ENCODE peak calls at places on chromosomes 4 and X, in eight cellular contexts. O is adrenal gland, R is foreskin fibroblast, Z is psoas muscle, S is Panc1, D is right lobe of liver, G is esophagus squamous epithelium, N is BE2C. C is an unnamed sample.

GRCh38 chr4:1611501-1611870 is 72.6 kb downstream of the FAM53A start:
- DNase-seq in O (no peak), R (no peak), Z (no peak), S (no peak), D (no peak), G (no peak), N (peak; percentile 3), C (no peak)

GRCh38 chr4:48831532-48832015 is 686 bp downstream of the OCIAD1 start:
- DNase-seq in O (no peak), R (no peak), Z (no peak), S (no peak), D (no peak), G (no peak), N (no peak), C (no peak)

GRCh38 chrX:45842916-45843315 is 642.2 kb upstream of the DIPK2B start:
- DNase-seq in O (no peak), R (no peak), Z (no peak), S (no peak), D (no peak), G (no peak), N (no peak), C (no peak)

GRCh38 chr4:4308800-4309441 is 18.9 kb downstream of the ZBTB49 start:
- DNase-seq in O (no peak), R (peak; percentile 29), Z (no peak), S (no peak), D (peak; percentile 21), G (no peak), N (no peak), C (no peak)

GRCh38 chr4:128387600-128388351 is 100.2 kb upstream of the PGRMC2 start:
- DNase-seq in O (no peak), R (peak; percentile 36), Z (no peak), S (no peak), D (no peak), G (no peak), N (no peak), C (no peak)

GRCh38 chr4:97185233-97185632 is 958.0 kb downstream of the STPG2 start:
- DNase-seq in O (no peak), R (no peak), Z (no peak), S (no peak), D (no peak), G (no peak), N (no peak), C (no peak)

GRCh38 chrX:53882331-53882730 is 161.9 kb downstream of the PHF8 start:
- DNase-seq in O (no peak), R (peak; percentile 45), Z (no peak), S (no peak), D (no peak), G (no peak), N (no peak), C (no peak)

GRCh38 chrX:39802354-39802753 is 295.4 kb downstream of the BCOR start:
- DNase-seq in O (no peak), R (no peak), Z (no peak), S (no peak), D (no peak), G (no peak), N (no peak), C (no peak)

GRCh38 chr4:154660052-154660451 is 47.6 kb upstream of the FGG start:
- DNase-seq in O (no peak), R (no peak), Z (no peak), S (no peak), D (peak; percentile 67), G (no peak), N (no peak), C (no peak)

GRCh38 chr4:38157592-38157991 is 197.4 kb downstream of the PTTG2 start:
- DNase-seq in O (no peak), R (no peak), Z (no peak), S (no peak), D (no peak), G (no peak), N (no peak), C (no peak)

GRCh38 chr4:150723727-150724411 is 141.9 kb downstream of the MAB21L2 start:
- DNase-seq in O (no peak), R (no peak), Z (no peak), S (no peak), D (no peak), G (no peak), N (no peak), C (no peak)

GRCh38 chr4:25914670-25915358 is 794 bp downstream of the SMIM20 start:
- DNase-seq in O (no peak), R (no peak), Z (no peak), S (no peak), D (no peak), G (no peak), N (no peak), C (no peak)

GRCh38 chr4:183832776-183833450 is 72.2 kb upstream of the STOX2 start:
- DNase-seq in O (no peak), R (no peak), Z (no peak), S (no peak), D (no peak), G (no peak), N (no peak), C (no peak)

GRCh38 chr4:113540859-113541258 is 220.7 kb downstream of the CAMK2D start:
- DNase-seq in O (no peak), R (peak; percentile 54), Z (no peak), S (peak; percentile 28), D (no peak), G (no peak), N (no peak), C (no peak)

GRCh38 chrX:155577682-155578081 is 35.1 kb downstream of the TMLHE start:
- DNase-seq in O (no peak), R (no peak), Z (no peak), S (no peak), D (no peak), G (no peak), N (no peak), C (no peak)

GRCh38 chr4:107838138-107838618 is 13.4 kb downstream of the SGMS2 start:
- DNase-seq in O (no peak), R (peak; percentile 69), Z (no peak), S (no peak), D (no peak), G (no peak), N (no peak), C (no peak)

GRCh38 chr4:143337600-143338287 is 1.1 kb downstream of the GAB1 start:
- DNase-seq in O (peak; percentile 48), R (peak; percentile 74), Z (peak; percentile 50), S (no peak), D (peak; percentile 86), G (no peak), N (peak; percentile 21), C (no peak)

GRCh38 chr4:158129649-158130048 is 43.2 kb downstream of the GASK1B start:
- DNase-seq in O (no peak), R (peak; percentile 29), Z (no peak), S (no peak), D (no peak), G (no peak), N (no peak), C (no peak)

GRCh38 chr4:17463606-17464005 is 48.3 kb downstream of the QDPR start:
- DNase-seq in O (no peak), R (no peak), Z (no peak), S (no peak), D (no peak), G (no peak), N (no peak), C (no peak)

GRCh38 chr4:4575284-4576211 is 33.7 kb upstream of the STX18 start:
- DNase-seq in O (peak; percentile 60), R (peak; percentile 77), Z (peak; percentile 67), S (no peak), D (peak; percentile 71), G (no peak), N (peak; percentile 77), C (no peak)

GRCh38 chrX:24260827-24261550 is 52.9 kb downstream of the SUPT20HL2 start:
- DNase-seq in O (peak; percentile 43), R (peak; percentile 44), Z (peak; percentile 16), S (no peak), D (no peak), G (no peak), N (no peak), C (no peak)

GRCh38 chr4:102871772-102872171 is 3.0 kb downstream of the CISD2 start:
- DNase-seq in O (no peak), R (no peak), Z (no peak), S (no peak), D (no peak), G (no peak), N (no peak), C (no peak)
- H3K4me3 ChIP-seq in O (no peak overlapping the region), R (no peak overlapping the region), Z (no peak overlapping the region), S (no peak overlapping the region), D (no peak overlapping the region), G (no peak overlapping the region), N (no peak overlapping the region), C (no peak overlapping the region)

DNA sequence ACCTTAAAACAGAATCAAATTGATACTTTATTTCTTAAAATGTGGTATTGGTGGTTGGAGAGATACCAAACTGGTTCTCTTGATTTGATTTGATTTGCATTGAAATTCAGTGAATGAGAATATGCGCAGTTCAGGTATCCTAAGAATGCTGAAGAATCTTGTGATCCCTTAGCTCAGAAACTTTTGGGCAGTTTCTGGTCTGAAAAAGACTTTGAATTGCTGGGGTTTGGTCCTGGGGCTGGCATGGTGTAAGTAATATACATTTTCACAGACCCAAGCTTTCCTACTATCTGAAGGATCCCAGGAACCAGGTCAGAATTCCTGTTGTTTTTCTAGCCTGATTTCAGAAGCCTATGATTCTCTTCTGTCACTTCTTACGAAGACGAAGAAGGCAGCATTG is 6.6 kb downstream of the RAB33B start:
- DNase-seq in O (no peak), R (no peak), Z (no peak), S (no peak), D (no peak), G (no peak), N (no peak), C (no peak)
- TF ChIP-seq CTCF in O (no peak), R (no peak), Z (no peak), S (no peak), D (no peak), G (no peak), N (no peak), C (no peak)

DNA sequence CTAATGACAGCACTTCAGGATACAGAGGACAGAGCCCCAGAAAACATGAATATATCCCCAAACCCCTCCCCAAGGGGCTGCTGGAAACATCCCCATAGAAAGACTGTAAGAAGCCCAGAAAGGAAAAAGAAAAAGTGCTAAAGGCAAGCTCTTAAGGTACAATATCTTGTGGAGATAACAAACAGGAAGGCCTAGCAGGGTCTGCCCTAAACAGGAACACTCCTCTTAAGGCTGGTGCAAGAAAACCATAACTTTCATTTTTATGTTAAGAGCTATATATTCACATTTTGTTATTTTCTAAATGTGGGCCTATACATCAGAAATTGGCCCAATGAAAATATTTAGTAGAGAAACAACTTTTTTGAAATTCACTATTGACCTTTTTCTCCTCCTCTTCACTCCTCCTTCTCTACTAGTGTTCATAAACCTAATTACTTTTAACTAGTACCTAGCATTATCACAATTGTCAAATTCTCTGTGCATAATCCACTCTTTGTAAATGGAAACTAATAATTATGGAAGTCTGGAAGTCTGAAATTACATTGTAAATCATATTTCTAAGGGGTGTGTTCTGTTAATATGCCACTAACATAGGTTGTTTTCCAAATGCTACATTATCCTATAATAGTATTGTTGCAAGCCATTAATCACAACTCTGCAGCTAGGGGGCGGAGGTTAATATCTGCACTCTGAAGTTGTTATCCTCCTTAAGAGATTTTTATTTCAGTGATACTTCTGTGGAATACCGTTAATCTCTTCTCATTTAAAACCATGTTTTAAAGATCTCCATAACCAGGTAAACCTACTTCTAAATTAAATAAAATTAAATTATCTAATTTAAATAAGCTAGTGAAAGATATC is 59.8 kb downstream of the CASK start:
- DNase-seq in O (no peak), R (no peak), Z (no peak), S (no peak), D (no peak), G (no peak), N (no peak), C (no peak)
- H3K4me3 ChIP-seq in O (no peak overlapping the region), R (no peak overlapping the region), Z (no peak overlapping the region), S (no peak overlapping the region), D (no peak overlapping the region), G (no peak overlapping the region), N (no peak overlapping the region), C (no peak overlapping the region)

GRCh38 chr4:6917445-6918241 is 8.0 kb downstream of the TBC1D14 start:
- DNase-seq in O (peak; percentile 77), R (no peak), Z (peak; percentile 60), S (no peak), D (peak; percentile 81), G (peak; percentile 36), N (peak; percentile 64), C (peak; percentile 59)
- TF ChIP-seq CTCF in O (peak; percentile 42), R (peak; percentile 34), Z (peak; percentile 42), S (no peak), D (peak; percentile 63), G (peak; percentile 44), N (peak; percentile 66), C (peak; percentile 84)